ENCODE peak calls at places on chromosomes 16 and 17, in six cellular contexts. M is transverse colon, C is fibroblast of lung, G is uterus, W is tibial artery, L is testis. S is an unnamed sample.

GRCh38 chr17:80101946-80102706 is 745 bp downstream of the GAA start:
- DNase-seq in G (no peak), L (peak; percentile 23), M (no peak), C (peak; percentile 33), W (peak; percentile 40), S (no peak)

GRCh38 chr17:39628655-39629493 is 2.1 kb downstream of the PPP1R1B start:
- DNase-seq in L (no peak), M (peak; percentile 89), W (no peak), G (no peak), C (no peak), S (no peak)

GRCh38 chr17:8832711-8833352 is 33.7 kb upstream of the MFSD6L start:
- DNase-seq in L (peak; percentile 66), G (no peak), C (no peak), M (peak; percentile 28), W (no peak), S (no peak)

GRCh38 chr17:79935845-79936470 is 96.7 kb upstream of the CBX4 start:
- DNase-seq in W (no peak), M (no peak), L (no peak), G (no peak), C (no peak), S (no peak)

GRCh38 chr17:7329360-7330098 is 394 bp upstream of the NEURL4 start:
- DNase-seq in W (peak; percentile 99), C (peak; percentile 100), G (peak; percentile 99), M (peak; percentile 99), L (peak; percentile 99), S (peak; percentile 97)

GRCh38 chr17:17849863-17850373 is 13.1 kb upstream of the SREBF1 start:
- DNase-seq in W (peak; percentile 66), C (peak; percentile 47), G (peak; percentile 61), L (peak; percentile 82), M (peak; percentile 55), S (no peak)

GRCh38 chr17:69501591-69502468 is 87.3 kb downstream of the MAP2K6 start:
- DNase-seq in C (peak; percentile 81), M (peak; percentile 47), W (peak; percentile 34), G (no peak), L (peak; percentile 32), S (no peak)

GRCh38 chr16:87310610-87311009 is 6.6 kb downstream of the C16orf95 start:
- DNase-seq in M (no peak), L (no peak), G (no peak), C (no peak), W (no peak), S (no peak)

GRCh38 chr17:79806863-79807720 is 10.2 kb upstream of the CBX8 start:
- DNase-seq in G (no peak), L (no peak), M (no peak), C (no peak), W (no peak), S (no peak)

GRCh38 chr17:76481091-76481655 is 13.8 kb downstream of the AANAT start:
- DNase-seq in M (peak; percentile 68), G (no peak), W (no peak), C (no peak), L (peak; percentile 44), S (no peak)

GRCh38 chr17:78921437-78921971 is 3.7 kb downstream of the TIMP2 start:
- DNase-seq in W (peak; percentile 35), L (no peak), C (no peak), M (no peak), G (no peak), S (no peak)

GRCh38 chr17:49570540-49571242 is 5.0 kb upstream of the NXPH3 start:
- DNase-seq in W (no peak), L (no peak), M (no peak), G (no peak), C (no peak), S (no peak)

GRCh38 chr17:18960803-18961511 is 9.0 kb downstream of the SLC5A10 start:
- DNase-seq in G (peak; percentile 67), C (peak; percentile 32), M (peak; percentile 90), L (peak; percentile 87), W (peak; percentile 62), S (peak; percentile 88)

GRCh38 chr17:77299256-77300015 is 158.7 kb downstream of the SEC14L1 start:
- DNase-seq in L (no peak), C (no peak), W (no peak), M (no peak), G (no peak), S (no peak)

GRCh38 chr16:89482087-89482823 is 8.1 kb downstream of the ANKRD11 start:
- DNase-seq in M (peak; percentile 45), L (no peak), C (no peak), G (no peak), W (no peak), S (no peak)

GRCh38 chr16:2042171-2042570 is 5.5 kb downstream of the NTHL1 start:
- DNase-seq in W (no peak), C (no peak), M (no peak), G (no peak), L (no peak), S (no peak)

GRCh38 chr16:58127033-58127556 is 2.1 kb downstream of the CFAP20 start:
- DNase-seq in W (no peak), G (no peak), M (no peak), C (peak; percentile 51), L (peak; percentile 63), S (no peak)

GRCh38 chr16:57906385-57907316 is 64.3 kb downstream of the CNGB1 start:
- DNase-seq in L (peak; percentile 28), C (peak; percentile 23), M (no peak), W (no peak), G (no peak), S (no peak)

GRCh38 chr16:53504665-53505064 is 1.7 kb upstream of the AKTIP start:
- DNase-seq in W (no peak), L (no peak), C (peak; percentile 59), G (peak; percentile 40), M (no peak), S (no peak)

GRCh38 chr17:57485566-57485865 is 229.2 kb downstream of the MSI2 start:
- DNase-seq in G (no peak), L (no peak), W (no peak), C (peak; percentile 67), M (no peak), S (no peak)

GRCh38 chr17:49887086-49887743 is 39.3 kb upstream of the TAC4 start:
- DNase-seq in W (no peak), G (no peak), L (peak; percentile 41), C (no peak), M (no peak), S (no peak)

GRCh38 chr17:72432143-72432604 is 311.4 kb downstream of the SOX9 start:
- DNase-seq in L (peak; percentile 23), W (no peak), C (no peak), G (no peak), M (peak; percentile 75), S (no peak)

GRCh38 chr16:67268136-67268579 is 11.2 kb upstream of the PLEKHG4 start:
- DNase-seq in L (no peak), G (no peak), C (peak; percentile 97), W (peak; percentile 85), M (no peak), S (no peak)

GRCh38 chr16:21169249-21169981 is 10.9 kb downstream of the LDAF1 start:
- DNase-seq in C (peak; percentile 68), L (no peak), W (no peak), G (no peak), M (no peak), S (no peak)

GRCh38 chr17:78114831-78115723 is 13.5 kb downstream of the TMC6 start:
- DNase-seq in L (no peak), G (no peak), M (no peak), W (no peak), C (no peak), S (no peak)

GRCh38 chr17:7466644-7467341 is 12.6 kb downstream of the ZBTB4 start:
- DNase-seq in M (peak; percentile 45), G (peak; percentile 85), L (peak; percentile 80), W (peak; percentile 62), C (peak; percentile 56), S (no peak)

GRCh38 chr16:85066346-85066885 is 38.8 kb downstream of the KIAA0513 start:
- DNase-seq in G (no peak), W (no peak), M (no peak), C (no peak), L (no peak), S (no peak)

GRCh38 chr17:28810437-28810836 is 32.2 kb downstream of the FAM222B start:
- DNase-seq in G (no peak), M (no peak), C (no peak), L (no peak), W (no peak), S (no peak)

GRCh38 chr17:31015639-31016038 is 44.8 kb downstream of the RNF135 start:
- DNase-seq in M (no peak), G (no peak), W (no peak), C (no peak), L (no peak), S (no peak)
- TF ChIP-seq CTCF in M (no peak), G (no peak), W (no peak), C (no peak), L (no peak), S (no peak)

DNA sequence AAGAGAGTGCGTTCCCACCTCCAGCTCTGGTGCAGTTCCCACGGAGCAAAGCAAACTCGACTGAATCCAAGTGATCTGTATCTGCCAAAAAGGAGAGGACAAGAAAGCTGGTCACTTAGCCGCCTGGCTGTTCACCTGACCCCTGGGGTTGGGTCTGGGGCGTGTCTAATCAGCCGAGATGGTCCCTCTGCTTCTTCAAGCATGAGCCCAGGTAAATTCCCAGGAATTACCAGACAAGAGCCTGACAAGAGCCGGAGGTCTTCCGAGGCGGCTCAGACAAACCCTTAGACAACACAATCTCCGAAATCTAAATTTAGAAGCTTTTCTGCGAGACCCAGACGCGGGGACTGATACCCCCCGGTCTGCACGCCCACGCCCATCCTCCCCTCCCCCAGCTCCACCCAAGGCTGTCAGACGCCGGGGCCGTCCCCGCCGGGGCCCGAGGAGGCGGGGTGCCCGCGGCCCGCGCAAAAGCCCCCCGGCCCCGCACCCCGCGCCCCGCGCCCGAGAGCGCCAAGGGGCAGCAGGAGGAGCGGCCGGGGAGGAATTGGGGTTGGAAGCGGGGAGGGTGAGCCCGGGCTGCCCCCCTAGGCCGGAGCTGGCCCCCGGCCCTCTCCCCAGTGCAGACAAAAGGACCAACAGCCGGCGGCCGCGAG is 661 bp downstream of the ZNF821 start:
- DNase-seq in M (peak; percentile 61), G (peak; percentile 40), W (peak; percentile 29), L (peak; percentile 54), C (peak; percentile 9), S (no peak)
- TF ChIP-seq CTCF in M (no peak), G (peak; percentile 20), W (peak; percentile 33), L (no peak), C (peak; percentile 31), S (no peak)

GRCh38 chr17:55266958-55267688 is 2.4 kb downstream of the HLF start:
- DNase-seq in G (no peak), L (no peak), W (no peak), M (no peak), C (no peak), S (no peak)
- TF ChIP-seq CTCF in G (no peak), L (no peak), W (no peak), M (no peak), C (no peak), S (no peak)

DNA sequence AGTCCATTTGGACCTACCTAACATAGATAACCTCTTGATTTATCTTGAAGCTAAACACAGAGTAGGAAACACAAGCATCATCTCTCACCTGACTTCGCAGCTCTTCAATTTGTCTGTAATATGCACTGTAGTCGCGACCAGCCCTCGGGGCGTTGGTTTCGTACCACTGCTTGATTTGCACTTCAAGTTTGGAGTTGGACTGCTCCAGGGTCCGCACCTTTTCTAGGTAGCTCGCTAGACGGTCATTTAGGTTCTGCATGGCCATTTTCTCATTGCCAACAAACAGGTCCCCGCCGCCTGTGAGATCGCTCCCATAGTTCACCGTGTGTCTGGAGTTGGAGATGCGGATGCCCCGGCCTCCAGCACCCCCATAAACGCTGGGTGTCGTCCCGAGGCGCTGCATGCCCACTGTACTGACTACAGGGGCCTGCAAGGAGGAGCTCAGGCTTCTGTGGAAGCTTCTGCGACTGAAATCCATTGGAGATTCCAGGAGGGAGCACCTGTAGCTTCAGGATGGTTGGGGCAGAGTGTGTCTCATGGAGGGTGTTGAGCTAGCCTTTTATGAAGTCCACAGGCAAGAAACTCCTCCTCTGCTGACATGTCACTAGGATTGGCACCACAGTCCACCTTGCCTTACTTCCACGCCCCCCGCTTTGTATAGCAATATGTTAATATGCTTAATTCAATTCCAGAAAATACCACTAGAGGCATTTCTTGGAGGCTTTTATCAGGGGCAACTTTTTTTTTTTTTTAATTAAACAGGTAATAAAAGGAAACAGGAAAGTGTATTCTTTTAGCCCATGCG is at the start of gene KRT20:
- DNase-seq in G (no peak), M (peak; percentile 67), C (no peak), L (no peak), W (no peak), S (no peak)
- TF ChIP-seq CTCF in G (no peak), M (peak; percentile 45), C (peak; percentile 3), L (no peak), W (no peak), S (no peak)

S was measured in D721Med.